ENCODE peak calls at places on chromosomes 12 and 14, in six cellular contexts. J, E, Z, Q, C and F are unnamed samples.
A peak's percentile ranks its signal among the peaks of the same experiment; 100 is the strongest.

GRCh38 chr12:121718653-121719239 is 6.2 kb downstream of the TMEM120B start:
- DNase-seq in Q (no peak), J (no peak), Z (no peak), E (no peak), C (no peak), F (no peak)

GRCh38 chr14:33120966-33121365 is 182.3 kb downstream of the NPAS3 start:
- DNase-seq in E (no peak), C (no peak), Z (peak; percentile 15), Q (no peak), J (no peak), F (no peak)

GRCh38 chr12:111767362-111768158 is 827 bp downstream of the ALDH2 start:
- DNase-seq in E (no peak), Z (no peak), C (no peak), Q (peak; percentile 20), J (peak; percentile 73), F (no peak)

GRCh38 chr14:91636604-91637003 is 95.3 kb downstream of the CATSPERB start:
- DNase-seq in J (no peak), E (no peak), C (no peak), Q (no peak), Z (no peak), F (no peak)

GRCh38 chr12:26940820-26941219 is 2.5 kb downstream of the FGFR1OP2 start:
- DNase-seq in Z (peak; percentile 14), J (no peak), E (no peak), Q (no peak), C (no peak), F (no peak)

GRCh38 chr12:7493006-7493405 is 10.6 kb downstream of the CD163 start:
- DNase-seq in C (no peak), Z (no peak), J (no peak), E (no peak), Q (no peak), F (no peak)

GRCh38 chr12:50665170-50665569 is 98.7 kb upstream of the ATF1 start:
- DNase-seq in Z (no peak), E (no peak), J (no peak), Q (no peak), C (no peak), F (no peak)

GRCh38 chr12:53424626-53425514 is 1.2 kb downstream of the AMHR2 start:
- DNase-seq in C (no peak), E (no peak), Z (no peak), Q (no peak), J (no peak), F (no peak)

GRCh38 chr14:103015426-103015825 is 41.9 kb downstream of the CDC42BPB start:
- DNase-seq in E (no peak), J (peak; percentile 5), Q (no peak), Z (no peak), C (no peak), F (no peak)

GRCh38 chr14:33404054-33404453 is 465.4 kb downstream of the NPAS3 start:
- DNase-seq in J (no peak), E (no peak), Z (peak; percentile 71), Q (peak; percentile 72), C (peak; percentile 63), F (no peak)

GRCh38 chr12:56995930-56996496 is 10.3 kb downstream of the ZBTB39 start:
- DNase-seq in C (no peak), E (no peak), Z (no peak), Q (no peak), J (no peak), F (no peak)

GRCh38 chr12:5718073-5718472 is 227.0 kb downstream of the ANO2 start:
- DNase-seq in J (no peak), E (no peak), Q (no peak), C (no peak), Z (no peak), F (no peak)

GRCh38 chr14:45893127-45893526 is 640.1 kb upstream of the MIS18BP1 start:
- DNase-seq in Q (no peak), E (no peak), J (no peak), C (no peak), Z (no peak), F (no peak)

GRCh38 chr14:19974844-19975243 is 547 bp upstream of the OR4K15 start:
- DNase-seq in E (no peak), J (no peak), C (no peak), Q (no peak), Z (no peak), F (no peak)

GRCh38 chr12:68837215-68837614 is 29.2 kb downstream of the MDM2 start:
- DNase-seq in E (no peak), J (no peak), C (no peak), Z (no peak), Q (no peak), F (no peak)

GRCh38 chr12:109637341-109637740 is 63.7 kb downstream of the MVK start:
- DNase-seq in C (no peak), E (no peak), J (no peak), Q (no peak), Z (no peak), F (no peak)

DNA sequence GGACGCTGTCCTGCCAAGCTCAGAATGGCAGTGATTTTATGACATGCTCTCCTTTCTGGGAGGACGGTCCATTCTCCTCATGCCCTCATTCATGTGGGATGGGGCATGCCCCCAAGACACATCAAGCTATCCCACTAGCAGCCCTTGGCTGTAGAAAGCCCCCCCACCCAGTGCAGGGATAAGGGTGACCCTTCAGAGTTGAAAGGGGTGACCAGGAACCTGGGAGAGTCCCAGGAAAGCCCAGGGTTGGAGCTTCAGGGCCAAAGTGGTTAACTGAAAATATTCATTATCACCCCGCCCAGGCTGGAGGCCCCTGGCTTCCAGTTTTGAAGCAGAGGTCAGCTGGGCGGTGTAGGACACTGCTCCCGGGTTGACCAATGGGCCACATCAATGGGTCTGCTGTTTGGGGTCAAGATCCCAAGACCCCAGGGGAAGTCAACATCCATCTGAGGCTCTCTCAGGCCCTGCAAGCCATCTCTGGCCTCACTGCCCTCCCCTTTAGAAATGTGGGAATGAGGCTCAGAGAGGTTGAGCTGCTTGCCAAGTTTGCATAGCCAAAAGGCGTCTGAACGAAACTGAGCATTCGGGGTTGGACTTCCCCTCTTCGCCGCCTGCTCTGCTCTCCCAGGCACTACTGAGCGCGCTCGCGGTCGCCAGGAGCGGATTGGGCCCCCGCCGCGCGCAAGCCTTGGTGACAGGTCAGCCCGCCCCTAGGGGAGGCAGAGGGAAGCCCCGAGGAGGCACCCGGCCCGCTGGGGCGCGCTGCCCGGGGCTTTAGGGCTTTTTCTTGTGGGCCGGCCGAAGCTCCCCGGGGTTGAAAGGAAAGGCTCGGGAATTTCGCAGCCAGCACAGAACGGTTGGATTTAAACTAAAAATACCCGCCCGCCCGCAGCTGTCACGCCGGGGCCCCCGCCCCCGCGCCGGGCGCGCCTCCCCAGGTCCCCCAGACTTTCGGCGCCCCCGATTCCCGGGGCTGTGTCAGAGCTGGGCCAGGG is 630 bp downstream of the SYNE3 start:
- DNase-seq in Z (no peak), J (peak; percentile 84), C (no peak), E (no peak), Q (peak; percentile 49), F (no peak)
- TF ChIP-seq CTCF in Z (peak; percentile 48), J (no peak), C (peak; percentile 33), E (peak; percentile 37), Q (peak; percentile 67), F (no peak)

GRCh38 chr12:46372131-46372851 is at the start of gene SLC38A2:
- DNase-seq in Q (peak; percentile 97), E (no peak), J (peak; percentile 99), Z (peak; percentile 94), C (no peak), F (peak; percentile 92)

GRCh38 chr12:46372852-46373302 is 304 bp upstream of the SLC38A2 start:
- DNase-seq in E (no peak), J (no peak), Z (no peak), Q (no peak), C (no peak), F (no peak)

GRCh38 chr12:46374711-46375110 is 2.1 kb upstream of the SLC38A2 start:
- DNase-seq in J (no peak), Z (no peak), C (no peak), Q (no peak), E (no peak), F (no peak)

GRCh38 chr12:46374286-46374685 is 1.7 kb upstream of the SLC38A2 start:
- DNase-seq in J (no peak), C (no peak), Z (no peak), Q (no peak), E (no peak), F (no peak)

DNA sequence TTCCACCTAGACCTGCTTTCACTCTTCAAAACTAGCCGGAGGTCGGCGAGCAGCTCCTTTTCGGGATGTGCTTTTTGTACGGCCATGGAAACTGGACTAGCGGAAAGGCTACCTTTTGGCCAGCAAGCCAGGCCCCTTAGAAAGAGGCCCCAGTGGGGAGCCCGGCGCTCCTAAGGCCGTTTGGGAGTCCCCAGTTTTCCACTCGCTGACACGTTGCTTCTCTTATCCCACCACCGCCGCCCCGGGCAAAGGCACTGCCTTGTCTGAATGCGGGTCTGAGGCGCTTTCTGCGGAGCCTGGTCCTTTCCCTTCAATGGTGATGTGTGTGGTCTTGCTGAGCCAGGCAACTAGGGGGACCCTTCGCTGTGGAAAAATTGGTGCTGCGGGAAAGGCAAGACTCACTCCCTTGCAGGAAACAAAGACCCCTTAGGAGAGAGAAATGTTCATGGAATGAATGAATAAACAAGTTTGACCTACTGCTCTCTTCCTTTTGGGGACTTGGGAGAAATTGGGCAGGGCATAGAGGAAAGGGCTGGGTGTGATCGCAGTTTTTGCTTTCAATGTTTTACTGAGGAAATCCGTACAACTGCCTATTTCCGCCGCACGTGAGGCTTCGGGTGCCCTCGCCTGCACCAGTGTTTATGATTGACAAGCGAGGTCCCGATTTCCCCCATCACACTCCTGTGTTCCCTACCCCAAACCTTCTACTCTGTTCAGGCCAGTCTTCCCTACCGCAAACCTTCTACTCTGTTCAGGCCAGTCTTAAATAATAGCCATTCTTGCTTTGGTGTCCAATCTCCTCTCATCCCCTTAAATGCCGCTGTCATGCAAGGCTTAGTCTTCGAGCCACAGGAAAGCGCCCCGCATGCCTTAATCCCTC is 970 bp upstream of the SLC38A2 start:
- DNase-seq in J (peak; percentile 74), Q (no peak), C (no peak), Z (no peak), E (no peak), F (peak; percentile 41)
- TF ChIP-seq CTCF in J (no peak), Q (no peak), C (no peak), Z (peak; percentile 54), E (peak; percentile 47), F (no peak)

DNA sequence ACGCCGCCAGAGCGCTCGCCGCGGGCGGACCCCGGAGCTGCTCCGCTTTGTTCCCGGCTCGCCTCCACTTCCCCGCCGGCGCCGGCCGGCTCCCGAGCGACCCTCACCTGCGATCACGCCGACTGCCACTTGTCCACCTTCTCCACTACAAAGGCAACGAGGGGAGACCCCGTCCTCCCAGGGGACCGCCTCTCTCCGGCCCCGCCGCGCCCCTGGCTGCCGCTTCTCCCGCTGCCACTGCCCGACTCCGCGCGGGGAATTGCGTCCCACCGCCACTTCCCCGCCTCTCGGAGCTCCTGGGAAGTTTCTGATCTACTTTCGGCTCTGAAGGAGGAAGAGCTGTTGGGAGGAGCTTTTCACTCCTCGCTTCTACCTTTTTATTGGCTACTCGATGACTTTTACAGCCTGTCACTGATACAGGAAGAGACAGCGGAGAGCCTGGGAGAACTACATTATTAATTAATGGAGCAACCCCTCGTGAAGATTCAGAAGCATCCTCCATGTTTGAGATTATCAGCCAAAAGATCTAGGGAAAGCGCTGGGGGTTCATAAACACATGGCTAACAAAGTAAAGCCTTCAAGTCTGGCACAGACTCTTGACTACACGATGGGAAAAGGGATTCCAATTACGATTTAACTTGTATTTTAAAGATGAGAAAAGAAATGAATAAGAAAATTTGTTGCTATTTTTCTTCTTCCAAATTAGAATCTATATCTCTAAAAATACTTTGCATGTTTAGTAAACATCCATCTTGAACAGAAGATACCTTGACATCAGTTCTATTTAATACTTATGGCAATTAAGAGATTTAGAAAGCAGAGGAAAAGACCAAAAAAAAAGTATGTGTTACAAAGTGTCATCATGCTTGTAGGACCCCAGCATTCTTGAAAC is at the start of gene BAZ1A:
- DNase-seq in Z (peak; percentile 86), Q (peak; percentile 93), C (peak; percentile 65), J (peak; percentile 80), E (peak; percentile 68), F (no peak)
- TF ChIP-seq CTCF in Z (peak; percentile 32), Q (no peak), C (no peak), J (no peak), E (peak; percentile 25), F (no peak)

GRCh38 chr14:77124345-77125274 is 17.0 kb downstream of the ZDHHC22 start:
- DNase-seq in Z (no peak), E (no peak), Q (peak; percentile 4), J (peak; percentile 82), C (no peak), F (no peak)
- TF ChIP-seq CTCF in Z (no peak), E (no peak), Q (peak; percentile 85), J (peak; percentile 79), C (no peak), F (no peak)